ENCODE peak calls at places on chromosomes 7 and 10, in five cellular contexts. One of them, this sample, is unnamed.
A peak's percentile ranks its signal among the peaks of the same experiment; 100 is the strongest.

GRCh38 chr7:78134256-78134655 is 335.7 kb downstream of the PHTF2 start:
- DNase-seq in AG04449: no peak
- DNase-seq in activated T-helper 1 cell treated with anti-CD3 and anti-CD28 coated beads, Interleukin-12 subunit alpha, Interleukin-12 subunit beta, Interleukin-2, Interleukin-4 antibody, amounts not matched to agents 30 ng/mL and 10 ng/mL and 1 ng/mL, durations not matched to agents 14 hours and 24 hours and 36 hours: no peak
- DNase-seq in left lobe of liver: no peak
- DNase-seq in stimulated activated CD8-positive, alpha-beta memory T cell treated with anti-CD3 and anti-CD28 coated beads, Interleukin-7, amount 100 ng/mL, for 1 hour: no peak
- DNase-seq in this sample: peak; percentile 68

GRCh38 chr10:132939957-132940790 is 2.2 kb downstream of the CFAP46 start:
- DNase-seq in AG04449: no peak
- DNase-seq in activated T-helper 1 cell treated with anti-CD3 and anti-CD28 coated beads, Interleukin-12 subunit alpha, Interleukin-12 subunit beta, Interleukin-2, Interleukin-4 antibody, amounts not matched to agents 30 ng/mL and 10 ng/mL and 1 ng/mL, durations not matched to agents 14 hours and 24 hours and 36 hours: no peak
- DNase-seq in left lobe of liver: peak; percentile 48
- DNase-seq in stimulated activated CD8-positive, alpha-beta memory T cell treated with anti-CD3 and anti-CD28 coated beads, Interleukin-7, amount 100 ng/mL, for 1 hour: no peak
- DNase-seq in this sample: no peak

GRCh38 chr7:26696978-26697377 is 167.4 kb downstream of the SKAP2 start:
- DNase-seq in AG04449: no peak
- DNase-seq in activated T-helper 1 cell treated with anti-CD3 and anti-CD28 coated beads, Interleukin-12 subunit alpha, Interleukin-12 subunit beta, Interleukin-2, Interleukin-4 antibody, amounts not matched to agents 30 ng/mL and 10 ng/mL and 1 ng/mL, durations not matched to agents 14 hours and 24 hours and 36 hours: no peak
- DNase-seq in left lobe of liver: no peak
- DNase-seq in stimulated activated CD8-positive, alpha-beta memory T cell treated with anti-CD3 and anti-CD28 coated beads, Interleukin-7, amount 100 ng/mL, for 1 hour: no peak
- DNase-seq in this sample: no peak

GRCh38 chr7:37833107-37833817 is 15.1 kb upstream of the NME8 start:
- DNase-seq in AG04449: no peak
- DNase-seq in activated T-helper 1 cell treated with anti-CD3 and anti-CD28 coated beads, Interleukin-12 subunit alpha, Interleukin-12 subunit beta, Interleukin-2, Interleukin-4 antibody, amounts not matched to agents 30 ng/mL and 10 ng/mL and 1 ng/mL, durations not matched to agents 14 hours and 24 hours and 36 hours: no peak
- DNase-seq in left lobe of liver: no peak
- DNase-seq in stimulated activated CD8-positive, alpha-beta memory T cell treated with anti-CD3 and anti-CD28 coated beads, Interleukin-7, amount 100 ng/mL, for 1 hour: no peak
- DNase-seq in this sample: peak; percentile 13

GRCh38 chr10:34701194-34701593 is 113.9 kb downstream of the PARD3 start:
- DNase-seq in AG04449: no peak
- DNase-seq in activated T-helper 1 cell treated with anti-CD3 and anti-CD28 coated beads, Interleukin-12 subunit alpha, Interleukin-12 subunit beta, Interleukin-2, Interleukin-4 antibody, amounts not matched to agents 30 ng/mL and 10 ng/mL and 1 ng/mL, durations not matched to agents 14 hours and 24 hours and 36 hours: no peak
- DNase-seq in left lobe of liver: no peak
- DNase-seq in stimulated activated CD8-positive, alpha-beta memory T cell treated with anti-CD3 and anti-CD28 coated beads, Interleukin-7, amount 100 ng/mL, for 1 hour: no peak
- DNase-seq in this sample: no peak

GRCh38 chr7:44065431-44066110 is at the start of gene PGAM2:
- DNase-seq in AG04449: no peak
- DNase-seq in activated T-helper 1 cell treated with anti-CD3 and anti-CD28 coated beads, Interleukin-12 subunit alpha, Interleukin-12 subunit beta, Interleukin-2, Interleukin-4 antibody, amounts not matched to agents 30 ng/mL and 10 ng/mL and 1 ng/mL, durations not matched to agents 14 hours and 24 hours and 36 hours: no peak
- DNase-seq in left lobe of liver: no peak
- DNase-seq in stimulated activated CD8-positive, alpha-beta memory T cell treated with anti-CD3 and anti-CD28 coated beads, Interleukin-7, amount 100 ng/mL, for 1 hour: no peak
- DNase-seq in this sample: no peak

GRCh38 chr10:63593576-63593975 is 72.4 kb downstream of the REEP3 start:
- DNase-seq in AG04449: no peak
- DNase-seq in activated T-helper 1 cell treated with anti-CD3 and anti-CD28 coated beads, Interleukin-12 subunit alpha, Interleukin-12 subunit beta, Interleukin-2, Interleukin-4 antibody, amounts not matched to agents 30 ng/mL and 10 ng/mL and 1 ng/mL, durations not matched to agents 14 hours and 24 hours and 36 hours: no peak
- DNase-seq in left lobe of liver: no peak
- DNase-seq in stimulated activated CD8-positive, alpha-beta memory T cell treated with anti-CD3 and anti-CD28 coated beads, Interleukin-7, amount 100 ng/mL, for 1 hour: no peak
- DNase-seq in this sample: no peak

GRCh38 chr10:23136462-23136861 is 41.1 kb downstream of the MSRB2 start:
- DNase-seq in AG04449: no peak
- DNase-seq in activated T-helper 1 cell treated with anti-CD3 and anti-CD28 coated beads, Interleukin-12 subunit alpha, Interleukin-12 subunit beta, Interleukin-2, Interleukin-4 antibody, amounts not matched to agents 30 ng/mL and 10 ng/mL and 1 ng/mL, durations not matched to agents 14 hours and 24 hours and 36 hours: no peak
- DNase-seq in left lobe of liver: no peak
- DNase-seq in stimulated activated CD8-positive, alpha-beta memory T cell treated with anti-CD3 and anti-CD28 coated beads, Interleukin-7, amount 100 ng/mL, for 1 hour: no peak
- DNase-seq in this sample: no peak

GRCh38 chr7:88169717-88170320 is 50.0 kb downstream of the SRI start:
- DNase-seq in AG04449: no peak
- DNase-seq in activated T-helper 1 cell treated with anti-CD3 and anti-CD28 coated beads, Interleukin-12 subunit alpha, Interleukin-12 subunit beta, Interleukin-2, Interleukin-4 antibody, amounts not matched to agents 30 ng/mL and 10 ng/mL and 1 ng/mL, durations not matched to agents 14 hours and 24 hours and 36 hours: no peak
- DNase-seq in left lobe of liver: no peak
- DNase-seq in stimulated activated CD8-positive, alpha-beta memory T cell treated with anti-CD3 and anti-CD28 coated beads, Interleukin-7, amount 100 ng/mL, for 1 hour: no peak
- DNase-seq in this sample: no peak

GRCh38 chr7:107501593-107501992 is 31.7 kb downstream of the GPR22 start:
- DNase-seq in AG04449: no peak
- DNase-seq in activated T-helper 1 cell treated with anti-CD3 and anti-CD28 coated beads, Interleukin-12 subunit alpha, Interleukin-12 subunit beta, Interleukin-2, Interleukin-4 antibody, amounts not matched to agents 30 ng/mL and 10 ng/mL and 1 ng/mL, durations not matched to agents 14 hours and 24 hours and 36 hours: no peak
- DNase-seq in left lobe of liver: no peak
- DNase-seq in stimulated activated CD8-positive, alpha-beta memory T cell treated with anti-CD3 and anti-CD28 coated beads, Interleukin-7, amount 100 ng/mL, for 1 hour: no peak
- DNase-seq in this sample: no peak

GRCh38 chr7:35720032-35720431 is 25.1 kb upstream of the HERPUD2 start:
- DNase-seq in AG04449: no peak
- DNase-seq in activated T-helper 1 cell treated with anti-CD3 and anti-CD28 coated beads, Interleukin-12 subunit alpha, Interleukin-12 subunit beta, Interleukin-2, Interleukin-4 antibody, amounts not matched to agents 30 ng/mL and 10 ng/mL and 1 ng/mL, durations not matched to agents 14 hours and 24 hours and 36 hours: no peak
- DNase-seq in left lobe of liver: no peak
- DNase-seq in stimulated activated CD8-positive, alpha-beta memory T cell treated with anti-CD3 and anti-CD28 coated beads, Interleukin-7, amount 100 ng/mL, for 1 hour: no peak
- DNase-seq in this sample: no peak

GRCh38 chr7:22173884-22174573 is 182.9 kb downstream of the RAPGEF5 start:
- DNase-seq in AG04449: no peak
- DNase-seq in activated T-helper 1 cell treated with anti-CD3 and anti-CD28 coated beads, Interleukin-12 subunit alpha, Interleukin-12 subunit beta, Interleukin-2, Interleukin-4 antibody, amounts not matched to agents 30 ng/mL and 10 ng/mL and 1 ng/mL, durations not matched to agents 14 hours and 24 hours and 36 hours: peak; percentile 45
- DNase-seq in left lobe of liver: no peak
- DNase-seq in stimulated activated CD8-positive, alpha-beta memory T cell treated with anti-CD3 and anti-CD28 coated beads, Interleukin-7, amount 100 ng/mL, for 1 hour: no peak
- DNase-seq in this sample: no peak

GRCh38 chr7:71411475-71411874 is 279.5 kb downstream of the GALNT17 start:
- DNase-seq in AG04449: no peak
- DNase-seq in activated T-helper 1 cell treated with anti-CD3 and anti-CD28 coated beads, Interleukin-12 subunit alpha, Interleukin-12 subunit beta, Interleukin-2, Interleukin-4 antibody, amounts not matched to agents 30 ng/mL and 10 ng/mL and 1 ng/mL, durations not matched to agents 14 hours and 24 hours and 36 hours: no peak
- DNase-seq in left lobe of liver: no peak
- DNase-seq in stimulated activated CD8-positive, alpha-beta memory T cell treated with anti-CD3 and anti-CD28 coated beads, Interleukin-7, amount 100 ng/mL, for 1 hour: no peak
- DNase-seq in this sample: no peak

GRCh38 chr7:128701062-128701785 is 29.1 kb downstream of the GARIN1A start:
- DNase-seq in AG04449: no peak
- DNase-seq in activated T-helper 1 cell treated with anti-CD3 and anti-CD28 coated beads, Interleukin-12 subunit alpha, Interleukin-12 subunit beta, Interleukin-2, Interleukin-4 antibody, amounts not matched to agents 30 ng/mL and 10 ng/mL and 1 ng/mL, durations not matched to agents 14 hours and 24 hours and 36 hours: no peak
- DNase-seq in left lobe of liver: no peak
- DNase-seq in stimulated activated CD8-positive, alpha-beta memory T cell treated with anti-CD3 and anti-CD28 coated beads, Interleukin-7, amount 100 ng/mL, for 1 hour: no peak
- DNase-seq in this sample: no peak

GRCh38 chr7:40437498-40437897 is 302.7 kb downstream of the SUGCT start:
- DNase-seq in AG04449: peak; percentile 93
- DNase-seq in activated T-helper 1 cell treated with anti-CD3 and anti-CD28 coated beads, Interleukin-12 subunit alpha, Interleukin-12 subunit beta, Interleukin-2, Interleukin-4 antibody, amounts not matched to agents 30 ng/mL and 10 ng/mL and 1 ng/mL, durations not matched to agents 14 hours and 24 hours and 36 hours: no peak
- DNase-seq in left lobe of liver: no peak
- DNase-seq in stimulated activated CD8-positive, alpha-beta memory T cell treated with anti-CD3 and anti-CD28 coated beads, Interleukin-7, amount 100 ng/mL, for 1 hour: no peak
- DNase-seq in this sample: peak; percentile 89

GRCh38 chr7:29161226-29161625 is 14.9 kb upstream of the CPVL start:
- DNase-seq in AG04449: no peak
- DNase-seq in activated T-helper 1 cell treated with anti-CD3 and anti-CD28 coated beads, Interleukin-12 subunit alpha, Interleukin-12 subunit beta, Interleukin-2, Interleukin-4 antibody, amounts not matched to agents 30 ng/mL and 10 ng/mL and 1 ng/mL, durations not matched to agents 14 hours and 24 hours and 36 hours: no peak
- DNase-seq in left lobe of liver: no peak
- DNase-seq in stimulated activated CD8-positive, alpha-beta memory T cell treated with anti-CD3 and anti-CD28 coated beads, Interleukin-7, amount 100 ng/mL, for 1 hour: no peak
- DNase-seq in this sample: no peak

GRCh38 chr7:99112097-99112496 is 31.8 kb downstream of the SMURF1 start:
- DNase-seq in AG04449: no peak
- DNase-seq in activated T-helper 1 cell treated with anti-CD3 and anti-CD28 coated beads, Interleukin-12 subunit alpha, Interleukin-12 subunit beta, Interleukin-2, Interleukin-4 antibody, amounts not matched to agents 30 ng/mL and 10 ng/mL and 1 ng/mL, durations not matched to agents 14 hours and 24 hours and 36 hours: no peak
- DNase-seq in left lobe of liver: no peak
- DNase-seq in stimulated activated CD8-positive, alpha-beta memory T cell treated with anti-CD3 and anti-CD28 coated beads, Interleukin-7, amount 100 ng/mL, for 1 hour: no peak
- DNase-seq in this sample: no peak

GRCh38 chr7:5432691-5433090 is 9.1 kb upstream of the TNRC18 start:
- DNase-seq in AG04449: no peak
- DNase-seq in activated T-helper 1 cell treated with anti-CD3 and anti-CD28 coated beads, Interleukin-12 subunit alpha, Interleukin-12 subunit beta, Interleukin-2, Interleukin-4 antibody, amounts not matched to agents 30 ng/mL and 10 ng/mL and 1 ng/mL, durations not matched to agents 14 hours and 24 hours and 36 hours: no peak
- DNase-seq in left lobe of liver: no peak
- DNase-seq in stimulated activated CD8-positive, alpha-beta memory T cell treated with anti-CD3 and anti-CD28 coated beads, Interleukin-7, amount 100 ng/mL, for 1 hour: no peak
- DNase-seq in this sample: no peak

GRCh38 chr7:64113981-64114380 is 68.7 kb downstream of the ZNF727 start:
- DNase-seq in AG04449: no peak
- DNase-seq in activated T-helper 1 cell treated with anti-CD3 and anti-CD28 coated beads, Interleukin-12 subunit alpha, Interleukin-12 subunit beta, Interleukin-2, Interleukin-4 antibody, amounts not matched to agents 30 ng/mL and 10 ng/mL and 1 ng/mL, durations not matched to agents 14 hours and 24 hours and 36 hours: no peak
- DNase-seq in left lobe of liver: no peak
- DNase-seq in stimulated activated CD8-positive, alpha-beta memory T cell treated with anti-CD3 and anti-CD28 coated beads, Interleukin-7, amount 100 ng/mL, for 1 hour: no peak
- DNase-seq in this sample: no peak

GRCh38 chr7:101923276-101923985 is 106.0 kb downstream of the CUX1 start:
- DNase-seq in AG04449: no peak
- DNase-seq in activated T-helper 1 cell treated with anti-CD3 and anti-CD28 coated beads, Interleukin-12 subunit alpha, Interleukin-12 subunit beta, Interleukin-2, Interleukin-4 antibody, amounts not matched to agents 30 ng/mL and 10 ng/mL and 1 ng/mL, durations not matched to agents 14 hours and 24 hours and 36 hours: no peak
- DNase-seq in left lobe of liver: no peak
- DNase-seq in stimulated activated CD8-positive, alpha-beta memory T cell treated with anti-CD3 and anti-CD28 coated beads, Interleukin-7, amount 100 ng/mL, for 1 hour: no peak
- DNase-seq in this sample: no peak

GRCh38 chr10:69057951-69058297 is 30.0 kb upstream of the SRGN start:
- DNase-seq in AG04449: no peak
- DNase-seq in activated T-helper 1 cell treated with anti-CD3 and anti-CD28 coated beads, Interleukin-12 subunit alpha, Interleukin-12 subunit beta, Interleukin-2, Interleukin-4 antibody, amounts not matched to agents 30 ng/mL and 10 ng/mL and 1 ng/mL, durations not matched to agents 14 hours and 24 hours and 36 hours: no peak
- DNase-seq in left lobe of liver: no peak
- DNase-seq in stimulated activated CD8-positive, alpha-beta memory T cell treated with anti-CD3 and anti-CD28 coated beads, Interleukin-7, amount 100 ng/mL, for 1 hour: no peak
- DNase-seq in this sample: no peak

GRCh38 chr7:70420263-70420662 is 711.7 kb upstream of the GALNT17 start:
- DNase-seq in AG04449: no peak
- DNase-seq in activated T-helper 1 cell treated with anti-CD3 and anti-CD28 coated beads, Interleukin-12 subunit alpha, Interleukin-12 subunit beta, Interleukin-2, Interleukin-4 antibody, amounts not matched to agents 30 ng/mL and 10 ng/mL and 1 ng/mL, durations not matched to agents 14 hours and 24 hours and 36 hours: no peak
- DNase-seq in left lobe of liver: no peak
- DNase-seq in stimulated activated CD8-positive, alpha-beta memory T cell treated with anti-CD3 and anti-CD28 coated beads, Interleukin-7, amount 100 ng/mL, for 1 hour: no peak
- DNase-seq in this sample: no peak

GRCh38 chr7:74479961-74480829 is 26.5 kb downstream of the GTF2IRD1 start:
- DNase-seq in AG04449: peak; percentile 46
- DNase-seq in activated T-helper 1 cell treated with anti-CD3 and anti-CD28 coated beads, Interleukin-12 subunit alpha, Interleukin-12 subunit beta, Interleukin-2, Interleukin-4 antibody, amounts not matched to agents 30 ng/mL and 10 ng/mL and 1 ng/mL, durations not matched to agents 14 hours and 24 hours and 36 hours: no peak
- DNase-seq in left lobe of liver: peak; percentile 80
- DNase-seq in stimulated activated CD8-positive, alpha-beta memory T cell treated with anti-CD3 and anti-CD28 coated beads, Interleukin-7, amount 100 ng/mL, for 1 hour: no peak
- DNase-seq in this sample: peak; percentile 80

GRCh38 chr7:20958474-20958873 is 171.8 kb upstream of the SP8 start:
- DNase-seq in AG04449: no peak
- DNase-seq in activated T-helper 1 cell treated with anti-CD3 and anti-CD28 coated beads, Interleukin-12 subunit alpha, Interleukin-12 subunit beta, Interleukin-2, Interleukin-4 antibody, amounts not matched to agents 30 ng/mL and 10 ng/mL and 1 ng/mL, durations not matched to agents 14 hours and 24 hours and 36 hours: no peak
- DNase-seq in left lobe of liver: no peak
- DNase-seq in stimulated activated CD8-positive, alpha-beta memory T cell treated with anti-CD3 and anti-CD28 coated beads, Interleukin-7, amount 100 ng/mL, for 1 hour: no peak
- DNase-seq in this sample: no peak

GRCh38 chr10:15370741-15371701 is at the start of gene FAM171A1:
- DNase-seq in AG04449: no peak
- DNase-seq in activated T-helper 1 cell treated with anti-CD3 and anti-CD28 coated beads, Interleukin-12 subunit alpha, Interleukin-12 subunit beta, Interleukin-2, Interleukin-4 antibody, amounts not matched to agents 30 ng/mL and 10 ng/mL and 1 ng/mL, durations not matched to agents 14 hours and 24 hours and 36 hours: peak; percentile 48
- DNase-seq in left lobe of liver: peak; percentile 65
- DNase-seq in stimulated activated CD8-positive, alpha-beta memory T cell treated with anti-CD3 and anti-CD28 coated beads, Interleukin-7, amount 100 ng/mL, for 1 hour: peak; percentile 17
- DNase-seq in this sample: no peak

GRCh38 chr7:28685291-28685659 is 272.9 kb downstream of the TRIL start:
- DNase-seq in AG04449: no peak
- DNase-seq in activated T-helper 1 cell treated with anti-CD3 and anti-CD28 coated beads, Interleukin-12 subunit alpha, Interleukin-12 subunit beta, Interleukin-2, Interleukin-4 antibody, amounts not matched to agents 30 ng/mL and 10 ng/mL and 1 ng/mL, durations not matched to agents 14 hours and 24 hours and 36 hours: no peak
- DNase-seq in left lobe of liver: no peak
- DNase-seq in stimulated activated CD8-positive, alpha-beta memory T cell treated with anti-CD3 and anti-CD28 coated beads, Interleukin-7, amount 100 ng/mL, for 1 hour: no peak
- DNase-seq in this sample: no peak

This sample was measured in AG09309.